ENCODE peak calls at places on chromosomes 6 and 20, in nine cellular contexts. One of them, this sample, is unnamed.

GRCh38 chr6:143279385-143279784 is 171.1 kb downstream of the ADAT2 start:
- DNase-seq in A549: peak
- DNase-seq in transverse colon: peak
- DNase-seq in GM12878: no peak
- DNase-seq in stomach: no peak
- DNase-seq in ovary: no peak
- DNase-seq in suprapubic skin: no peak
- DNase-seq in K562: peak
- DNase-seq in SK-N-SH: peak
- DNase-seq in this sample: no peak

GRCh38 chr6:3961581-3962225 is 112.5 kb downstream of the FAM50B start:
- DNase-seq in A549: no peak
- DNase-seq in transverse colon: no peak
- DNase-seq in GM12878: no peak
- DNase-seq in stomach: no peak
- DNase-seq in ovary: no peak
- DNase-seq in suprapubic skin: no peak
- DNase-seq in K562: no peak
- DNase-seq in SK-N-SH: no peak
- DNase-seq in this sample: no peak

GRCh38 chr6:151869787-151870186 is 62.3 kb downstream of the ESR1 start:
- DNase-seq in A549: no peak
- DNase-seq in transverse colon: no peak
- DNase-seq in GM12878: no peak
- DNase-seq in stomach: no peak
- DNase-seq in ovary: no peak
- DNase-seq in suprapubic skin: no peak
- DNase-seq in K562: no peak
- DNase-seq in SK-N-SH: no peak
- DNase-seq in this sample: no peak

GRCh38 chr6:27293436-27294152 is 18.5 kb downstream of the POM121L2 start:
- DNase-seq in A549: peak
- DNase-seq in transverse colon: no peak
- DNase-seq in GM12878: no peak
- DNase-seq in stomach: no peak
- DNase-seq in ovary: no peak
- DNase-seq in suprapubic skin: no peak
- DNase-seq in K562: peak
- DNase-seq in SK-N-SH: no peak
- DNase-seq in this sample: no peak

GRCh38 chr6:118770112-118770788 is 118.9 kb upstream of the CEP85L start:
- DNase-seq in A549: no peak
- DNase-seq in transverse colon: no peak
- DNase-seq in GM12878: no peak
- DNase-seq in stomach: no peak
- DNase-seq in ovary: no peak
- DNase-seq in suprapubic skin: no peak
- DNase-seq in K562: no peak
- DNase-seq in SK-N-SH: peak
- DNase-seq in this sample: no peak

GRCh38 chr6:112357801-112358200 is 10.7 kb downstream of the RFPL4B start:
- DNase-seq in A549: peak
- DNase-seq in transverse colon: no peak
- DNase-seq in GM12878: no peak
- DNase-seq in stomach: no peak
- DNase-seq in ovary: no peak
- DNase-seq in suprapubic skin: no peak
- DNase-seq in K562: no peak
- DNase-seq in SK-N-SH: no peak
- DNase-seq in this sample: no peak

GRCh38 chr20:6685181-6685582 is 82.3 kb upstream of the BMP2 start:
- DNase-seq in A549: no peak
- DNase-seq in transverse colon: no peak
- DNase-seq in GM12878: no peak
- DNase-seq in stomach: no peak
- DNase-seq in ovary: no peak
- DNase-seq in suprapubic skin: no peak
- DNase-seq in K562: no peak
- DNase-seq in SK-N-SH: no peak
- DNase-seq in this sample: no peak

GRCh38 chr20:7772376-7772775 is 167.9 kb downstream of the HAO1 start:
- DNase-seq in A549: peak
- DNase-seq in transverse colon: no peak
- DNase-seq in GM12878: no peak
- DNase-seq in stomach: no peak
- DNase-seq in ovary: no peak
- DNase-seq in suprapubic skin: no peak
- DNase-seq in K562: no peak
- DNase-seq in SK-N-SH: no peak
- DNase-seq in this sample: no peak

GRCh38 chr6:45813943-45814342 is 201.7 kb downstream of the CLIC5 start:
- DNase-seq in A549: no peak
- DNase-seq in transverse colon: no peak
- DNase-seq in GM12878: no peak
- DNase-seq in stomach: no peak
- DNase-seq in ovary: no peak
- DNase-seq in suprapubic skin: no peak
- DNase-seq in K562: no peak
- DNase-seq in SK-N-SH: no peak
- DNase-seq in this sample: no peak

GRCh38 chr6:127332383-127332961 is 10.9 kb downstream of the ECHDC1 start:
- DNase-seq in A549: no peak
- DNase-seq in transverse colon: no peak
- DNase-seq in GM12878: no peak
- DNase-seq in stomach: no peak
- DNase-seq in ovary: no peak
- DNase-seq in suprapubic skin: no peak
- DNase-seq in K562: no peak
- DNase-seq in SK-N-SH: no peak
- DNase-seq in this sample: no peak

GRCh38 chr6:90285611-90286381 is 10.8 kb downstream of the BACH2 start:
- DNase-seq in A549: peak
- DNase-seq in transverse colon: peak
- DNase-seq in GM12878: peak
- DNase-seq in stomach: peak
- DNase-seq in ovary: peak
- DNase-seq in suprapubic skin: peak
- DNase-seq in K562: peak
- DNase-seq in SK-N-SH: peak
- DNase-seq in this sample: peak

GRCh38 chr6:104227502-104227901 is 632.2 kb downstream of the HACE1 start:
- DNase-seq in A549: no peak
- DNase-seq in transverse colon: no peak
- DNase-seq in GM12878: no peak
- DNase-seq in stomach: no peak
- DNase-seq in ovary: no peak
- DNase-seq in suprapubic skin: no peak
- DNase-seq in K562: no peak
- DNase-seq in SK-N-SH: no peak
- DNase-seq in this sample: no peak

GRCh38 chr6:119028106-119028505 is 50.4 kb downstream of the FAM184A start:
- DNase-seq in A549: no peak
- DNase-seq in transverse colon: no peak
- DNase-seq in GM12878: no peak
- DNase-seq in stomach: no peak
- DNase-seq in ovary: no peak
- DNase-seq in suprapubic skin: no peak
- DNase-seq in K562: no peak
- DNase-seq in SK-N-SH: no peak
- DNase-seq in this sample: no peak

DNA sequence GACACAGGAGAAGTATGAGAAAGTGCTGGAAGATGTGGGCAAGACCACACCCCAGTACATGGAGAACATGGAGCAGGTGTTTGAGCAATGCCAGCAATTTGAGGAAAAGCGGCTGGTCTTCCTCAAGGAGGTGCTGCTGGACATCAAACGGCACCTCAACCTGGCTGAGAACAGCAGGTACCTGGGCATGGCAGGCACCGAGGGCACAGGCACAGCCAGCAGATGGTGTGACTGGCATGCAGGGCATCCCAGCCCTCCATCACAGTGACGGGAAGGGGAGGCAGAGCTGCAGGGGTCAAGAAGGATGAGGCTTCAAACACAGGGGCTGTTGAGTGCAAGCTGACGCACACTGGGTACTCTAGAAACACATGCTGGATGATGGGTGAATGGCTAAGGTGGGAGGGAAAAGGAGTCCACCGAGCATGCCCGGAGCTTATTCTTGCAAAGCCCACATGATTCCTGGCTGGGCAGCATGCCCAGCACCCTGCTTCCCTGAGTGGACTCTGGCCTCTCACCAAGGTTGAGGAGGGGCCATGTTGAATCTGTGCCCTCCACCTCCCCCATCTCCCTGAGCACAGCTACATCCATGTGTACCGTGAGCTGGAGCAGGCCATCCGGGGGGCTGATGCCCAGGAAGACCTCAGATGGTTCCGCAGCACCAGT is 26.3 kb downstream of the SPDEF start:
- DNase-seq in A549: peak
- DNase-seq in transverse colon: peak
- DNase-seq in GM12878: no peak
- DNase-seq in stomach: peak
- DNase-seq in ovary: no peak
- DNase-seq in suprapubic skin: no peak
- DNase-seq in K562: no peak
- DNase-seq in SK-N-SH: no peak
- DNase-seq in this sample: no peak
- TF ChIP-seq CTCF in A549: no peak
- TF ChIP-seq CTCF in transverse colon: no peak
- TF ChIP-seq CTCF in GM12878: no peak
- TF ChIP-seq CTCF in stomach: no peak
- TF ChIP-seq CTCF in ovary: no peak
- TF ChIP-seq CTCF in suprapubic skin: no peak
- TF ChIP-seq CTCF in K562: peak
- TF ChIP-seq CTCF in SK-N-SH: no peak
- TF ChIP-seq CTCF in this sample: no peak

DNA sequence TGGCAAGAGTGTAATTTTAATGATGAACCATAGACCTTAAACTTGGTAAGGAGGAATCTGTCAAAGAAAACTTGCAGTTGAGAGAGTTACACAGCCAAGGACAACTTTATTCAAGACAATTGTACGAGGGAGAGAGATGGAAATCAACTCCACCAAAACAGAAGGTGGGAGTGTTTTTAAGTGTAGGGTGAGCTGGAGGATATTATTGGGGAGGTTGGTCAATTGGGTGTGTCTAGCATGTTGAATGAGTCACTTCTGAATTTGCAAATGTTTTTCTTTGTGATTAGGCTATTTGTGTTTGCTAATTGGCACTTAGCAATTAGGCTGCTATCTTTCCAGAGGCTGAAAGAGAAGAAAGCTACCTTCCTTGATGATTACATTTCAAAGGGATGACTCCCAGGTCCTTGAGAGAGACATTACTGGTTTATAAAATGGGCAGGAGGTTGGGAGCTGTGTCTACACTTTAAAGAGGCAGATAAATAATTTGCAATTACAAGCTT is 441.1 kb downstream of the MEI4 start:
- DNase-seq in A549: no peak
- DNase-seq in transverse colon: no peak
- DNase-seq in GM12878: no peak
- DNase-seq in stomach: no peak
- DNase-seq in ovary: no peak
- DNase-seq in suprapubic skin: no peak
- DNase-seq in K562: no peak
- DNase-seq in SK-N-SH: no peak
- DNase-seq in this sample: no peak
- TF ChIP-seq EP300 in A549: no peak
- TF ChIP-seq EP300 in transverse colon: no peak
- TF ChIP-seq EP300 in GM12878: no peak
- TF ChIP-seq EP300 in stomach: no peak
- TF ChIP-seq EP300 in ovary: no peak
- TF ChIP-seq EP300 in suprapubic skin: no peak
- TF ChIP-seq EP300 in K562: no peak
- TF ChIP-seq EP300 in SK-N-SH: no peak
- TF ChIP-seq EP300 in this sample: no peak

DNA sequence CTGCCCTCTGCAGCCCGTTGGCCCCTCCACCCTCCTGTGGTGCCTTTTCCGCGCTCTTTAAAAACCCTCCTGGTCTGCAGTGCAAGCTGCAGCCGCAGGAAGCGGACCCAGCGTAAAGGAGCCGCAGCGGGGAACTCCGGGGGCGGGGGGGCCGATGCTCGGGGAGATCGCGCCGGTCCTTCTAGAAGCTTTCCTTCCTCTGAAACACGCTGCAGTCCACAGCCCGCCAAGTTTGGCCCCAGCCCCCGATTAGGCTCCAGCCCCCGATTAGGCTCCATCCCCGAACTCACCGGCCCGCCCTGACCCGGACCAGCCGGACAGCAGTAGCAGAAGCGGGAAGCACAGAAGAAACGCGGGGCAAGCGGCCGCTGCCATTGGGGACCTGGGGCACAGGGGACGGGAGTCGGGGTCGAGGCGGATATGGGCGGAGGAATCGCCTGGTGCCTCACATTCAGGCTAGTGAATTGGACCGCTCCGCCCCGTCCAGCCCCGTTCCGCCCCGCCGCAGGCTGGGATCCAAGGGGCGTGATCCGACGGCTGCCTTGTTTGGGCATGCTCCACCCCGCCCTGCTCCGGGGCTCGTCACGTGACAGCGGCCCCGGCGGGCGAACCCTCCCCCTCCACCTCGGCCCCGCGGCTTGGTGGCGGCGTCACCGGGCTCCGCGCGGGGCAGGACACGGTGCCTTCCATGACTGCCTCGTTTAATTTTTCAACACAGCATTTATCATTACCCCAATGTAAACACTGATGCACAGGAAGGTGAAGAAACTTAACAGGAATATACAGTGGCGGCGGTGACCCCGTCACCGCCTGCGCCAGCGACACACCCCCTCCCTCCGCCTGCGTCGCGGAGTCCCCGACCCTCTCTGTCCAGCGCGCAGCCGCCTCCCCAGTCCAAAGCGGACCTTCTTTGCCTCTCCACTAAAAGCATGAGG is 20.3 kb downstream of the RAET1L start:
- DNase-seq in A549: peak
- DNase-seq in transverse colon: peak
- DNase-seq in GM12878: no peak
- DNase-seq in stomach: peak
- DNase-seq in ovary: peak
- DNase-seq in suprapubic skin: peak
- DNase-seq in K562: peak
- DNase-seq in SK-N-SH: peak
- DNase-seq in this sample: peak
- TF ChIP-seq CTCF in A549: no peak
- TF ChIP-seq CTCF in transverse colon: peak
- TF ChIP-seq CTCF in GM12878: peak
- TF ChIP-seq CTCF in stomach: no peak
- TF ChIP-seq CTCF in ovary: no peak
- TF ChIP-seq CTCF in suprapubic skin: no peak
- TF ChIP-seq CTCF in K562: no peak
- TF ChIP-seq CTCF in SK-N-SH: no peak
- TF ChIP-seq CTCF in this sample: no peak

DNA sequence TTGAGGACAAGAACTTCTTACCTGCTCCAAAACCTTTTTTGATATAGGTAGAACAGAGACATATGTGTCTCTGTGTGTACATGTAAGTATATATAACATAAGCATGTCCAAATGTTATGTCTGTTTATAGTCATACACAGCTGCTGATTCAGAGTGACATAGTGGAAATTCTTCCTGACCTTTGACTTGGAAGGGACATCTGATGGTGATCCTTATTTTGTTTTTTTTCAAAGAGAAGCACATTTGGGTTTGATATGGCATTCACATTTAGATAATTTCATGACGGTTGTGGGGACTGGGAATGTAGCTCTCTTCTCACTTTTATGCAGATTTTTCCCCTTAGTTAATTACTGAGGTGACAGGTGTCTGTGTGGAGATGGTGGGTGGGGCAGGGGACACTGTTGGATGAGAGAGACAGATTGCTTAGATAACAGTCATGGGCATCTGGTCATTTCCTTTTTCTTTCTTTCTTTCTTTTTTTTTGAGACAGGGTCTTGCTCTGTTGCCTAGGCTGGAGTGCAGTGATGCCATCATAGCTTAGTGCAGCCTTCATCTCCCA is 39.0 kb downstream of the FARS2 start:
- DNase-seq in A549: no peak
- DNase-seq in transverse colon: no peak
- DNase-seq in GM12878: no peak
- DNase-seq in stomach: no peak
- DNase-seq in ovary: no peak
- DNase-seq in suprapubic skin: no peak
- DNase-seq in K562: no peak
- DNase-seq in SK-N-SH: no peak
- DNase-seq in this sample: no peak
- TF ChIP-seq EP300 in A549: no peak
- TF ChIP-seq EP300 in transverse colon: no peak
- TF ChIP-seq EP300 in GM12878: no peak
- TF ChIP-seq EP300 in stomach: no peak
- TF ChIP-seq EP300 in ovary: no peak
- TF ChIP-seq EP300 in suprapubic skin: no peak
- TF ChIP-seq EP300 in K562: peak
- TF ChIP-seq EP300 in SK-N-SH: no peak
- TF ChIP-seq EP300 in this sample: no peak

This sample was measured in tibial nerve.